ENCODE peak calls at places on chromosomes 7 and 10, in seven cellular contexts. Q is neuronal stem cell, P is trophoblast cell, H is IMR-90, A is mesendoderm, I is H1, L is mesenchymal stem cell. V is an unnamed sample.

GRCh38 chr10:51369903-51370302 is 295.6 kb downstream of the PRKG1 start:
- DNase-seq in Q (no peak), P (no peak), H (peak; percentile 79), A (no peak), I (no peak), L (peak; percentile 34), V (no peak)

GRCh38 chr7:66847879-66848810 is 72.9 kb upstream of the TMEM248 start:
- DNase-seq in Q (no peak), P (peak; percentile 34), H (peak; percentile 91), A (peak; percentile 51), I (no peak), L (peak; percentile 92), V (peak; percentile 55)

GRCh38 chr7:42244828-42245227 is 7.8 kb upstream of the GLI3 start:
- DNase-seq in Q (no peak), P (no peak), H (peak; percentile 87), A (no peak), I (no peak), L (peak; percentile 86), V (no peak)

GRCh38 chr10:30392564-30392990 is 41.4 kb upstream of the MAP3K8 start:
- DNase-seq in Q (peak; percentile 71), P (peak; percentile 81), H (peak; percentile 42), A (peak; percentile 79), I (peak; percentile 47), L (peak; percentile 64), V (peak; percentile 87)

GRCh38 chr7:30093351-30094019 is 41.3 kb upstream of the MTURN start:
- DNase-seq in Q (no peak), P (peak; percentile 87), H (peak; percentile 8), A (no peak), I (no peak), L (no peak), V (no peak)

GRCh38 chr10:121702351-121703320 is 104.4 kb upstream of the FGFR2 start:
- DNase-seq in Q (no peak), P (peak; percentile 90), H (peak; percentile 29), A (no peak), I (no peak), L (no peak), V (no peak)

GRCh38 chr10:46559231-46559671 is 2.8 kb upstream of the GPRIN2 start:
- DNase-seq in Q (no peak), P (no peak), H (no peak), A (no peak), I (no peak), L (no peak), V (no peak)

GRCh38 chr10:77564781-77565589 is 72.6 kb downstream of the KCNMA1 start:
- DNase-seq in Q (peak; percentile 54), P (no peak), H (peak; percentile 33), A (peak; percentile 97), I (peak; percentile 82), L (no peak), V (peak; percentile 85)

GRCh38 chr7:103379270-103379975 is 32.0 kb downstream of the PSMC2 start:
- DNase-seq in Q (no peak), P (no peak), H (no peak), A (no peak), I (no peak), L (no peak), V (no peak)

GRCh38 chr10:78597791-78598555 is 470.8 kb upstream of the ZMIZ1 start:
- DNase-seq in Q (no peak), P (no peak), H (no peak), A (no peak), I (no peak), L (no peak), V (peak; percentile 9)

GRCh38 chr10:69045441-69046300 is 42.2 kb upstream of the SRGN start:
- DNase-seq in Q (no peak), P (peak; percentile 46), H (peak; percentile 62), A (no peak), I (no peak), L (peak; percentile 79), V (no peak)

GRCh38 chr7:132765861-132766260 is 189.6 kb upstream of the PLXNA4 start:
- DNase-seq in Q (no peak), P (no peak), H (no peak), A (no peak), I (no peak), L (no peak), V (no peak)
- H4K8ac ChIP-seq in Q (no peak overlapping the region), P (no peak overlapping the region), H (no peak overlapping the region), A (no peak overlapping the region), I (no peak overlapping the region), L (no peak overlapping the region), V (no peak overlapping the region)

GRCh38 chr7:3011211-3011852 is 32.3 kb downstream of the CARD11 start:
- DNase-seq in Q (no peak), P (no peak), H (no peak), A (no peak), I (no peak), L (no peak), V (no peak)

GRCh38 chr7:3007696-3008095 is 36.0 kb downstream of the CARD11 start:
- DNase-seq in Q (no peak), P (no peak), H (no peak), A (no peak), I (no peak), L (no peak), V (no peak)

GRCh38 chr7:3008386-3008785 is 35.3 kb downstream of the CARD11 start:
- DNase-seq in Q (no peak), P (no peak), H (no peak), A (no peak), I (no peak), L (no peak), V (no peak)

GRCh38 chr7:3009086-3009485 is 34.6 kb downstream of the CARD11 start:
- DNase-seq in Q (no peak), P (no peak), H (no peak), A (no peak), I (no peak), L (no peak), V (no peak)

GRCh38 chr7:3010161-3010560 is 33.5 kb downstream of the CARD11 start:
- DNase-seq in Q (no peak), P (no peak), H (no peak), A (no peak), I (no peak), L (no peak), V (no peak)
- H4K8ac ChIP-seq in Q (no peak overlapping the region), P (no peak overlapping the region), H (no peak overlapping the region), A (no peak overlapping the region), I (no peak overlapping the region), L (no peak overlapping the region), V (no peak overlapping the region)

DNA sequence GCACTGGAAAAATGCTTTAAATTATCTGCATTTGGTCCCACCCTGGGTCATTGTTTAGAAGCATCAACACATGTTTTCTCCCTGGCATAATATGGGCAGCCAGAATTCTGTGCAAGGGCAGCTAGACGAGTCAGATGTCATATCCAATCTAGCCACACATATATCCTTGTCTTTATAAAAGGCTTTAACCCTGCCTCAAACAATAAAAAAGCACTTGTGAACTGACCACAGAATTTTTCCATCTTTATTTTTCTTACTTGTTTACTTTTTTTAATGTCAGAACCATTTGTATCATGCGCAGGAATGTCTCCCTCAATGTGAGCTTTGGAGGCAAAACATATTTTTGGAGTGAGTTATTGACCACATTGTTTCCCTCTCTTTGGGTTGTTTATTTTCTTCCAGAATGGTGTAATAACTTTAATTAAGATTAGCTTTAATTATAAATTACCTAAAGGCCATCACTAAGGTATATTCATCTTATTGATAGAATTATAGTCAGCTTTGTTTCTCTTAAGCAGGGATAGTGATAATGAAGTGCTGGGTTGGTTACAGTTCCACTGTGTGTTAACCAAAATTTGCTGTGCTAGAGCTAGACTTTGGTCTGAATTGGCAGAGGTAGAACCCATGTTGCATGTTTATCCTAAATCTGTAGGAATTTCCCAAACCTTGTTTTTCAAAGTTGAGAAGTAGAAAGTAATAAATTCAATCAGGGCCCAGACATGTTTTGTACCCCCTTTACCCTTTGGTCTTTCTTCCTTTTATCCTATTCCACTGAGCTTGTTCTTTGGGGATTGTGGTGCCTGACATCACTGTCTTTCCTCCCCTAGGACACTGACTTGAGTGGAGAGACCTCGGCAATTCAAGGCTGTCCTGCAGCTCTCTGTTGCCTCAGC is 1078.4 kb downstream of the KCNMA1 start:
- DNase-seq in Q (no peak), P (no peak), H (peak; percentile 70), A (no peak), I (no peak), L (peak; percentile 82), V (no peak)
- H4K8ac ChIP-seq in Q (no peak overlapping the region), P (no peak overlapping the region), H (peak overlapping the region; percentile 31), A (no peak overlapping the region), I (no peak overlapping the region), L (no peak overlapping the region), V (no peak overlapping the region)

DNA sequence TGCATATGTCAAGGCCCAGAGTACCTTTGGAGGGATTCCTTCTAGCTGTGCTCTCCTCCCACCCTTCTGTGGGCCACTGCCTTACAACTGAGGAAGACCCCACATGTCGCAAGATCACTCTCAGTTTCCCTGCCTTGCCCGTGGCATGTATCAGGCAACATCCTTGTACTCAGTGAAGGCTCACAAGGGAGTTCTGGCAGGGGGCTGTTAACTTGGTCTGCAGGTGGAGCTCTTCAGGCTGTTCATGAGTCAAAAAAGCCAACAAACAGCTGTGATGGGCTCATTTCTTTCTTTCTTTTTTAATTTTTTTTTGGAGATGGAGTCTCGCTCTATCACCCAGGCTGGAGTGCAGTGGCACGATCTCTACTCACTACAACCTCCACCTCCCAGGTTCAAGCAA is 513.0 kb upstream of the ANKRD30A start:
- DNase-seq in Q (no peak), P (no peak), H (no peak), A (peak; percentile 45), I (no peak), L (no peak), V (peak; percentile 51)
- H4K8ac ChIP-seq in Q (no peak overlapping the region), P (no peak overlapping the region), H (no peak overlapping the region), A (no peak overlapping the region), I (no peak overlapping the region), L (no peak overlapping the region), V (no peak overlapping the region)

GRCh38 chr7:128114806-128115205 is 83.6 kb upstream of the LRRC4 start:
- DNase-seq in Q (no peak), P (no peak), H (no peak), A (no peak), I (no peak), L (no peak), V (no peak)
- H4K8ac ChIP-seq in Q (no peak overlapping the region), P (no peak overlapping the region), H (no peak overlapping the region), A (no peak overlapping the region), I (no peak overlapping the region), L (no peak overlapping the region), V (no peak overlapping the region)

DNA sequence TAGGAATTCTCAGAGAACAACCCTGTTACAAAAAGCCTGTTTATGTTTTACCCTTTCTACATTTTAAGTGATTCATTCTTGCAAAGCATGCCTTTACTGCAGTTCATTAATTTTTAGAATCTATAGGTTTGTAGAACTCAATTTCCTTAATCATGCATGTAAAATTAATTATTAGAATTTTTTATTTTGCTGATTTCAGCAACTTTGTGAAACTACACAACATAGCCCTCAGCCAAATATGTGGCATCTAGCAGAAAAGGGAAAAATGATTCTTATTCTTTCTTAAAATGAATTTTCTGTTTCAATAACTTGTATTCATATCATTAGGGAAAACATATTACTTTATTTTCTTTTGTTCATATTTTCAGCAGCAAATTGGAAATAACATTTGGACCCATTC is 392.9 kb upstream of the PFKP start:
- DNase-seq in Q (no peak), P (no peak), H (no peak), A (no peak), I (no peak), L (no peak), V (no peak)
- H4K8ac ChIP-seq in Q (no peak overlapping the region), P (no peak overlapping the region), H (no peak overlapping the region), A (no peak overlapping the region), I (no peak overlapping the region), L (no peak overlapping the region), V (no peak overlapping the region)

V was measured in H9.